ENCODE peak calls at places on chromosome 3, in four cellular contexts. One of them, this sample, is unnamed.
A peak's percentile ranks its signal among the peaks of the same experiment; 100 is the strongest.

GRCh38 chr3:14243782-14244181 is 65.2 kb downstream of the LSM3 start:
- DNase-seq in endothelial cell: no peak
- DNase-seq in osteocyte: peak; percentile 72
- DNase-seq in Panc1: no peak
- DNase-seq in this sample: no peak

GRCh38 chr3:158718490-158719170 is 13.6 kb downstream of the RARRES1 start:
- DNase-seq in endothelial cell: no peak
- DNase-seq in osteocyte: no peak
- DNase-seq in Panc1: no peak
- DNase-seq in this sample: no peak

GRCh38 chr3:73603771-73604171 is 21.0 kb downstream of the PDZRN3 start:
- DNase-seq in endothelial cell: no peak
- DNase-seq in osteocyte: no peak
- DNase-seq in Panc1: no peak
- DNase-seq in this sample: no peak

GRCh38 chr3:29410660-29411405 is 130.0 kb downstream of the RBMS3 start:
- DNase-seq in endothelial cell: no peak
- DNase-seq in osteocyte: no peak
- DNase-seq in Panc1: no peak
- DNase-seq in this sample: no peak

GRCh38 chr3:70854108-70854507 is 541.7 kb upstream of the MDFIC2 start:
- DNase-seq in endothelial cell: no peak
- DNase-seq in osteocyte: no peak
- DNase-seq in Panc1: no peak
- DNase-seq in this sample: no peak

GRCh38 chr3:14240366-14240765 is 61.7 kb downstream of the LSM3 start:
- DNase-seq in endothelial cell: no peak
- DNase-seq in osteocyte: no peak
- DNase-seq in Panc1: no peak
- DNase-seq in this sample: no peak

GRCh38 chr3:52333869-52334557 is 17.9 kb downstream of the DNAH1 start:
- DNase-seq in endothelial cell: no peak
- DNase-seq in osteocyte: no peak
- DNase-seq in Panc1: peak; percentile 63
- DNase-seq in this sample: no peak

GRCh38 chr3:46154300-46154699 is 53.8 kb downstream of the CCR1 start:
- DNase-seq in endothelial cell: no peak
- DNase-seq in osteocyte: no peak
- DNase-seq in Panc1: no peak
- DNase-seq in this sample: no peak

GRCh38 chr3:141410408-141410807 is 42.1 kb downstream of the ZBTB38 start:
- DNase-seq in endothelial cell: no peak
- DNase-seq in osteocyte: no peak
- DNase-seq in Panc1: no peak
- DNase-seq in this sample: no peak

GRCh38 chr3:141426404-141427034 is 58.2 kb downstream of the ZBTB38 start:
- DNase-seq in endothelial cell: no peak
- DNase-seq in osteocyte: no peak
- DNase-seq in Panc1: no peak
- DNase-seq in this sample: no peak

GRCh38 chr3:133547432-133548041 is 25.9 kb upstream of the CDV3 start:
- DNase-seq in endothelial cell: no peak
- DNase-seq in osteocyte: no peak
- DNase-seq in Panc1: no peak
- DNase-seq in this sample: no peak

GRCh38 chr3:42009456-42009855 is 47.6 kb upstream of the ULK4 start:
- DNase-seq in endothelial cell: no peak
- DNase-seq in osteocyte: no peak
- DNase-seq in Panc1: no peak
- DNase-seq in this sample: no peak

GRCh38 chr3:18144571-18144970 is 280.6 kb downstream of the SATB1 start:
- DNase-seq in endothelial cell: no peak
- DNase-seq in osteocyte: no peak
- DNase-seq in Panc1: no peak
- DNase-seq in this sample: no peak

GRCh38 chr3:140128217-140129137 is 193.5 kb downstream of the CLSTN2 start:
- DNase-seq in endothelial cell: peak; percentile 63
- DNase-seq in osteocyte: no peak
- DNase-seq in Panc1: peak; percentile 30
- DNase-seq in this sample: peak; percentile 17

GRCh38 chr3:181382656-181383055 is 329.1 kb upstream of the SOX2 start:
- DNase-seq in endothelial cell: no peak
- DNase-seq in osteocyte: no peak
- DNase-seq in Panc1: no peak
- DNase-seq in this sample: no peak

GRCh38 chr3:105798381-105798934 is 70.4 kb downstream of the CBLB start:
- DNase-seq in endothelial cell: no peak
- DNase-seq in osteocyte: no peak
- DNase-seq in Panc1: no peak
- DNase-seq in this sample: no peak

GRCh38 chr3:149489060-149489690 is 14.7 kb downstream of the TM4SF4 start:
- DNase-seq in endothelial cell: peak; percentile 29
- DNase-seq in osteocyte: no peak
- DNase-seq in Panc1: no peak
- DNase-seq in this sample: no peak

GRCh38 chr3:177904661-177905060 is 631.6 kb upstream of the KCNMB2 start:
- DNase-seq in endothelial cell: no peak
- DNase-seq in osteocyte: no peak
- DNase-seq in Panc1: no peak
- DNase-seq in this sample: no peak

GRCh38 chr3:61560452-61561373 is 658 bp upstream of the PTPRG start:
- DNase-seq in endothelial cell: peak; percentile 78
- DNase-seq in osteocyte: peak; percentile 91
- DNase-seq in Panc1: no peak
- DNase-seq in this sample: peak; percentile 65

GRCh38 chr3:41833628-41834027 is 128.3 kb downstream of the ULK4 start:
- DNase-seq in endothelial cell: no peak
- DNase-seq in osteocyte: no peak
- DNase-seq in Panc1: no peak
- DNase-seq in this sample: no peak

GRCh38 chr3:54344601-54345216 is 222.4 kb downstream of the CACNA2D3 start:
- DNase-seq in endothelial cell: no peak
- DNase-seq in osteocyte: no peak
- DNase-seq in Panc1: no peak
- DNase-seq in this sample: no peak

DNA sequence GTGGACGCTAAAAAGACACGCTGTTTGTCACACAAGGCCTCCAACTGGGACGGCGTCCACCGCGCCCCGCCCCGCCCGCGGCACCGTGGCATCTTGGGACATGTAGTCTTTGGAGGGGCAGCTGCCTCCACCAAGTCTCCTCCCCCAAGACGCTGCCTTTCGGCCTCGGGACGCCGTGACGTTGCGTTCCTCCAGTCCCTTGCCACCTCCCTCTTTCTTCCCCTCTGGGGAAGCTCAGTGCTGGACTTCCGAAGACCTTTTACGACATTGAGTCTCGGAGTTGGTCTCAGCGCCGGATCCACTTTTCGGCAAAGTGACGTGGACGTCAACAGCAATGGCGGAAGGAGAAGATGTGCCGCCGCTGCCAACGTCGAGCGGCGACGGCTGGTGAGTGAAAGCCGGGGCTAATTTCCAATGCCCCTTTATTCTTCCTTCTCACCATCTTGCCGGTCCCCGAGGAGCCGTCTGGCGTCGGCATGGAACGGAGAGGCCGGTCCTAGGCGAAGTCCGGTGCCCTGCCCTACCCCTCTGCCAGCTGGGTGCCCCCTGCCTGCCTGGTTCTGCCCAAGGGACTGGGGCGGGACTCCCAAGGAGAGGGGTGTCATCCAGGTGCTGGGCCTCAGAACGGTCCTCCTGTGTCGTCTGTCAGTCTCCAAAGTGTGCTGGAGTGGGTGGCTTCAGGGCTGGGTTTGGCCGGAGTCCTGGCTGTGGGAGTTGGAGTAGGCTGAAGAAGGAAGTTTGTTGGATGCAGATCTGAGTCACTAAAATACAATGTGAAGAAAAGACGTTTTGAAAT is at the start of gene TBC1D23:
- DNase-seq in endothelial cell: peak; percentile 96
- DNase-seq in osteocyte: peak; percentile 99
- DNase-seq in Panc1: peak; percentile 98
- DNase-seq in this sample: peak; percentile 95
- TF ChIP-seq CTCF in endothelial cell: no peak
- TF ChIP-seq CTCF in osteocyte: peak; percentile 15
- TF ChIP-seq CTCF in Panc1: no peak
- TF ChIP-seq CTCF in this sample: no peak

GRCh38 chr3:166013073-166013679 is 176.0 kb upstream of the BCHE start:
- DNase-seq in endothelial cell: peak; percentile 41
- DNase-seq in osteocyte: no peak
- DNase-seq in Panc1: peak; percentile 10
- DNase-seq in this sample: no peak
- TF ChIP-seq CTCF in endothelial cell: peak; percentile 70
- TF ChIP-seq CTCF in osteocyte: peak; percentile 65
- TF ChIP-seq CTCF in Panc1: peak; percentile 35
- TF ChIP-seq CTCF in this sample: peak; percentile 83

DNA sequence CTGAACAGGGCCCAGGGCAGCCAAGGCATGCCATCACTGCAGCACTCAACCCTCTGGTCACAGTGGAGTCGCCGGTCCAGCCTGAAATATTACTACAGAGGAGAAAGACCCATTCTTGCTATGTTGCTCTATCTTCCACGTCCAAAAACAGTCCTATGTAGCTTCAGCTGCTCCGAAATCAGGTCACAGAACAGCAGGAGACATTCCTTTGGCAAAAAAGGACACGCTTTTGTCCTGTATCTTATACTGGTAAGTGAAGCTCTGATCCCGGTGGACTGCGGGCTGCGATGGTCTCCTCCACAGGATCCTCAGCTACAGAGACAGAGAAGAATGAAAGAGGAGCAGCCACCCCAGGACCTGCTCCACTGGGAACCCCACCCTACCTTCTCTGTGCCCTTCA is 17.6 kb downstream of the ELP6 start:
- DNase-seq in endothelial cell: no peak
- DNase-seq in osteocyte: no peak
- DNase-seq in Panc1: no peak
- DNase-seq in this sample: no peak
- TF ChIP-seq CTCF in endothelial cell: no peak
- TF ChIP-seq CTCF in osteocyte: no peak
- TF ChIP-seq CTCF in Panc1: no peak
- TF ChIP-seq CTCF in this sample: no peak

GRCh38 chr3:110180733-110181132 is 843.4 kb upstream of the DPPA4 start:
- DNase-seq in endothelial cell: no peak
- DNase-seq in osteocyte: no peak
- DNase-seq in Panc1: no peak
- DNase-seq in this sample: no peak
- TF ChIP-seq CTCF in endothelial cell: no peak
- TF ChIP-seq CTCF in osteocyte: no peak
- TF ChIP-seq CTCF in Panc1: peak; percentile 16
- TF ChIP-seq CTCF in this sample: no peak

GRCh38 chr3:119494597-119494996 is 3.8 kb upstream of the TIMMDC1 start:
- DNase-seq in endothelial cell: no peak
- DNase-seq in osteocyte: no peak
- DNase-seq in Panc1: no peak
- DNase-seq in this sample: no peak

GRCh38 chr3:119490153-119490552 is 8.2 kb upstream of the TIMMDC1 start:
- DNase-seq in endothelial cell: no peak
- DNase-seq in osteocyte: no peak
- DNase-seq in Panc1: no peak
- DNase-seq in this sample: no peak

GRCh38 chr3:119497824-119498187 is 541 bp upstream of the TIMMDC1 start:
- DNase-seq in endothelial cell: peak; percentile 18
- DNase-seq in osteocyte: no peak
- DNase-seq in Panc1: peak; percentile 15
- DNase-seq in this sample: no peak

GRCh38 chr3:119492128-119492527 is 6.2 kb upstream of the TIMMDC1 start:
- DNase-seq in endothelial cell: no peak
- DNase-seq in osteocyte: no peak
- DNase-seq in Panc1: no peak
- DNase-seq in this sample: no peak

DNA sequence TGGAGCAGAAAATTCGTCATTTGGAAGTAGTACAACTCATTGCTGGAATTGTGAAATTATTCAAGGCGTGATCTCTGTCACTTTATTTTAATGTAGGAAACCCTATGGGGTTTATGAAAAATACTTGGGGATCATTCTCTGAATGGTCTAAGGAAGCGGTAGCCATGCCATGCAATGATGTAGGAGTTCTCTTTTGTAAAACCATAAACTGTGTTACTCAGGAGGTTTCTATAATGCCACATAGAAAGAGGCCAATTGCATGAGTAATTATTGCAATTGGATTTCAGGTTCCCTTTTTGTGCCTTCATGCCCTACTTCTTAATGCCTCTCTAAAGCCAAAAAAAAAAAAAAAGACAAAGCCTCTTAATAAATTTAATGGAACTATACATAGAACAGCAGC is 5.5 kb upstream of the TIMMDC1 start:
- DNase-seq in endothelial cell: no peak
- DNase-seq in osteocyte: no peak
- DNase-seq in Panc1: no peak
- DNase-seq in this sample: no peak
- TF ChIP-seq CTCF in endothelial cell: no peak
- TF ChIP-seq CTCF in osteocyte: no peak
- TF ChIP-seq CTCF in Panc1: no peak
- TF ChIP-seq CTCF in this sample: no peak